ENCODE peak calls at places on chromosomes 5 and 9, in four cellular contexts. Y is HepG2, A is GM12878, T is H1. E is an unnamed sample.

GRCh38 chr9:110476251-110476650 is 103.3 kb downstream of the SVEP1 start:
- DNase-seq in A (no peak), Y (no peak), T (no peak), E (peak; percentile 22)

GRCh38 chr5:153571157-153571556 is 80.7 kb downstream of the GRIA1 start:
- DNase-seq in A (no peak), T (no peak), Y (no peak), E (no peak)

GRCh38 chr5:170522211-170523128 is 18.6 kb downstream of the KCNIP1 start:
- DNase-seq in T (no peak), A (no peak), Y (no peak), E (no peak)

GRCh38 chr5:16897284-16897704 is 38.8 kb downstream of the MYO10 start:
- DNase-seq in Y (no peak), A (no peak), T (no peak), E (no peak)

GRCh38 chr5:1540831-1541661 is 17.3 kb upstream of the LPCAT1 start:
- DNase-seq in Y (no peak), A (no peak), T (no peak), E (no peak)

GRCh38 chr5:151092750-151093149 is 11.9 kb upstream of the TNIP1 start:
- DNase-seq in A (no peak), Y (no peak), T (no peak), E (no peak)

GRCh38 chr9:20569525-20569924 is 52.8 kb downstream of the MLLT3 start:
- DNase-seq in T (no peak), Y (no peak), A (no peak), E (no peak)

GRCh38 chr5:51960617-51961115 is 577.4 kb downstream of the ISL1 start:
- DNase-seq in Y (no peak), A (no peak), T (no peak), E (no peak)

GRCh38 chr5:150645070-150645700 is 4.7 kb downstream of the SYNPO start:
- DNase-seq in T (no peak), A (no peak), Y (no peak), E (no peak)

GRCh38 chr5:159510282-159510681 is 180.0 kb upstream of the IL12B start:
- DNase-seq in Y (peak; percentile 3), A (no peak), T (peak; percentile 53), E (peak; percentile 85)

GRCh38 chr5:139745800-139746690 is 49.6 kb upstream of the PSD2 start:
- DNase-seq in T (peak; percentile 75), A (no peak), Y (peak; percentile 85), E (peak; percentile 76)
- H3K4me3 ChIP-seq in T (peak overlapping the region; percentile 54), A (no peak overlapping the region), Y (peak overlapping the region; percentile 49), E (peak overlapping the region; percentile 42)

GRCh38 chr9:90881648-90882047 is 80.0 kb downstream of the SYK start:
- DNase-seq in Y (no peak), A (peak; percentile 64), T (no peak), E (no peak)
- H3K9ac ChIP-seq in Y (no peak overlapping the region), A (no peak overlapping the region), T (no peak overlapping the region), E (no peak overlapping the region)

DNA sequence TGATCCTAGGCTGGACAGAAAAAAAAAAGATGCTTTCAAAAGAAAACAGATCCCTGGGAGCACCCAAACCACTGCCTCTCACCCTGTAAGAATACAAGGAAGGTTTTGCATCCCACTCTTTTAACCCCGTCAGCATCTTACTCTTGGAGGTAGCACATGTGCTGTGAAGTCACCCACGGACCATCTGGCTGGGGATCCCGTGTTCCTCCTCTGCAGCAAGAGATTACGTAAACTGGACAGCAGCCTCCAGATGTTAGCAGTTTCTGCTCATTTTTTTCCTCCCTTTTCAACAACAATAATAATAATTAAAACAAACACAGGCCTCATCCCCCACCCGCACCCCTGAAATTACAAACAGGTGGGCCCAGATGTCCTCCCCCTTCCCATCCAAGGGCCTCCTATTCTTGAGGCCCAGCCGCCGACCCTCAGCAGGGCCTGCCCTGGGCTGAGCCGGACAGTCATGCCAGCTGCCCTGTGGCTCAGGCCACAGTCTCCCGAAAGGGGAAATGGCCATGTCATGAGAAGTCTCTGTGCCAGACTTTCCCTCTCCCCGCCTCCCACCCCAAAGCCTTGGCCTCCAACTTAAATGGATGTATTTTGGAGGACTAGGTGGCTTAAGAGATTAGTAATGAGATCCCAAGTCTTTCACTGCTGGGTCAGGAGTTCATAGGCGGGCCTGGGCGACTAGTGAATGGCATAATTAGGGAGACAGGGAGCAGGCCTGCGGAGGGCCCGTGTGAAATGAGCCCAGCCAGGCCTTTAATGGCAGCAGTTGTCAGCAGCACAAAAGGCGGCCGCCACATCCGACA is 165.1 kb downstream of the PAPPA start:
- DNase-seq in A (no peak), Y (no peak), T (no peak), E (no peak)
- TF ChIP-seq SUZ12 in A (no peak), Y (no peak), T (no peak), E (no peak)

DNA sequence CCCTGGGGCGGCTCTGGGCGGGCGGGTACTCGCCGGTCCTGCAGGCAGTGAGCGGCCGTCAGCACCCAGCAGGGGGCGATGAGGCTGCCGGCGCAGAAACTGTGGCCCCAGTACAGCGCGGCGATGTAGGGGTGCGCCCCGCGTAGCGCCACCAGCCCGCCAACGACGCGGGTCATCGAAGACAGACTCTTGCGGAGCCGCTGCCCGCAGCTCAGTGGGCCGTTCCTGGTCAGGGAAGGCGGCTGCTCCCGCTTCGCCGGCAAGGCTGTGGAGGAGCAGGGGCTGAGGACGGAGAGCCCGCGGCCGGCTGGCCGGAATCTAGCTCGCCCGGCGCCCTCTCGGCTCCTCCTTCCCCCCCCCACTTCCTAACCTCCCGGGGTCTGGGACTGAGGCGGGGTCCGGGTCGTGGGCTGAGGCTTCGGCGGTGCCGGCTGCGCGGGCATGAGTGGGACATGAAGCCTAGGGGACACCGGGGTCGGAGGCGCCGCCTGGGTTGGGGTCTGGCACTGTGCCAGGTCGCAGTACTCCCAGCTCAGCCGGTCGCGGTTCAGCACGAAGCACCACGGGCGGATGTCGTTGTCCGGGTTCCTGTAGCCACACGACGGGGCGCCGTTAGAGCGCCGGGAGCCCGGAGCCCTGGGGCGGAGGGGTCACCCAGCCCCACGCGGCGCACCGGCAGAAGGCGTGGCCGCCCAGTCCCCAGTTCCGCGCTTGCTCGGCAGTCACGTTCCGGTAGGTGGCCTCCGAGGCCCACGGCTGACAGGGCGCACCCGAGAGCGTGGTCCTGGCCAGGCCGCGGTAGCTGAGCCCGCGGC is 3.6 kb upstream of the PFN3 start:
- DNase-seq in T (no peak), Y (no peak), A (no peak), E (no peak)
- H3K4me3 ChIP-seq in T (peak overlapping the region; percentile 40), Y (peak overlapping the region; percentile 59), A (peak overlapping the region; percentile 79), E (peak overlapping the region; percentile 61)

GRCh38 chr5:173231381-173231766 is 3.6 kb downstream of the NKX2-5 start:
- DNase-seq in A (no peak), T (no peak), Y (no peak), E (no peak)

GRCh38 chr5:173233347-173234128 is 1.5 kb downstream of the NKX2-5 start:
- DNase-seq in Y (no peak), A (no peak), T (no peak), E (no peak)

GRCh38 chr5:173231996-173232498 is 3.0 kb downstream of the NKX2-5 start:
- DNase-seq in Y (no peak), T (no peak), A (no peak), E (no peak)

GRCh38 chr5:173234129-173234793 is 745 bp downstream of the NKX2-5 start:
- DNase-seq in Y (no peak), A (no peak), T (no peak), E (no peak)

GRCh38 chr5:173232499-173233346 is 2.3 kb downstream of the NKX2-5 start:
- DNase-seq in A (no peak), T (no peak), Y (no peak), E (no peak)
- H3K9ac ChIP-seq in A (no peak overlapping the region), T (no peak overlapping the region), Y (no peak overlapping the region), E (peak overlapping the region; percentile 21)

E was measured in NT2/D1.